ENCODE peak calls at places on chromosomes 7 and 10, in five cellular contexts. H is heart left ventricle, U is H1, V is transverse colon, D is right lobe of liver. W is an unnamed sample.

GRCh38 chr7:158447206-158448171 is 140.1 kb downstream of the PTPRN2 start:
- DNase-seq in D (no peak), V (no peak), H (no peak), U (no peak), W (no peak)

GRCh38 chr10:30701471-30702173 is 72.1 kb upstream of the LYZL2 start:
- DNase-seq in H (no peak), U (no peak), D (no peak), V (peak), W (no peak)

GRCh38 chr10:103241262-103242011 is 4.2 kb upstream of the RPEL1 start:
- DNase-seq in V (peak), D (no peak), H (peak), U (no peak), W (no peak)

GRCh38 chr7:110347091-110347490 is 743.8 kb upstream of the LRRN3 start:
- DNase-seq in D (no peak), U (no peak), V (no peak), H (no peak), W (no peak)

GRCh38 chr10:92880233-92880861 is 32.0 kb downstream of the EXOC6 start:
- DNase-seq in D (no peak), H (no peak), U (no peak), V (no peak), W (no peak)

GRCh38 chr10:48390933-48391845 is 84.7 kb downstream of the MAPK8 start:
- DNase-seq in D (no peak), V (no peak), H (no peak), U (no peak), W (no peak)

GRCh38 chr10:58546137-58546536 is 33.5 kb downstream of the BICC1 start:
- DNase-seq in U (no peak), D (no peak), H (no peak), V (no peak), W (no peak)

GRCh38 chr10:67789769-67790168 is 48.2 kb downstream of the DNAJC12 start:
- DNase-seq in D (no peak), H (no peak), U (no peak), V (no peak), W (no peak)

GRCh38 chr10:24427678-24428409 is 218.9 kb downstream of the KIAA1217 start:
- DNase-seq in U (no peak), V (no peak), D (peak), H (no peak), W (no peak)

GRCh38 chr10:117948493-117948892 is 98.2 kb downstream of the RAB11FIP2 start:
- DNase-seq in H (no peak), D (no peak), V (no peak), U (no peak), W (no peak)

GRCh38 chr10:31749981-31750850 is 178.4 kb downstream of the ARHGAP12 start:
- DNase-seq in U (no peak), D (no peak), H (peak), V (peak), W (peak)

GRCh38 chr7:12423995-12424745 is 20.5 kb upstream of the VWDE start:
- DNase-seq in D (no peak), U (peak), V (no peak), H (no peak), W (no peak)

DNA sequence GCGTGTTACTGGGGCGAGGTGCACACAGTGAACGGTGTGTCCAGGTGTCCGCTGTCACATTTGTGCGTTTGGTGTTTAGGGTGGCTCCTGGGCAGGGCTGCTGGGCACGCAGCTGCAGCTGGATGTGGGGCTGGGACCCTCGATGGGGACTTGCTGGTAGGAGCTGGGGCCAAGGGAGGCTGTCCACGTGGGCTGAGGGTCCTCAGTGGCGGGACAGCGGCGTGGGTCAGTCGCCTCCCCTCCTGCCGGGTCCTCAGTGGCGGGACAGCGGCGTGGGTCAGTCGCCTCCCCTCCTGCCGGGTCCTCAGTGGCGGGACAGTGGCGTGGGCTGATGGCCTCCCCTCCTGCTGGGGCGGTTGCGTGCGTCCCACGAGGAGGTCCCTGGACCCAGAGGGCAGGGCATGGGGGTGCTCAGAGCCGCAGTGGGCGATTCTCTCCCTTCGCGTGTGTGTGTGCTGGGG is 68.5 kb downstream of the INPP5A start:
- DNase-seq in U (no peak), D (no peak), V (no peak), H (no peak), W (no peak)
- H3K27ac ChIP-seq in U (no peak), D (no peak), V (no peak), H (no peak), W (no peak)

GRCh38 chr7:87370660-87371180 is 25.3 kb downstream of the CROT start:
- DNase-seq in D (no peak), U (no peak), V (no peak), H (no peak), W (no peak)

GRCh38 chr7:87364246-87364645 is 18.8 kb downstream of the CROT start:
- DNase-seq in U (no peak), H (no peak), D (no peak), V (no peak), W (no peak)

GRCh38 chr7:87363342-87363741 is 17.9 kb downstream of the CROT start:
- DNase-seq in U (no peak), H (no peak), V (no peak), D (no peak), W (no peak)

DNA sequence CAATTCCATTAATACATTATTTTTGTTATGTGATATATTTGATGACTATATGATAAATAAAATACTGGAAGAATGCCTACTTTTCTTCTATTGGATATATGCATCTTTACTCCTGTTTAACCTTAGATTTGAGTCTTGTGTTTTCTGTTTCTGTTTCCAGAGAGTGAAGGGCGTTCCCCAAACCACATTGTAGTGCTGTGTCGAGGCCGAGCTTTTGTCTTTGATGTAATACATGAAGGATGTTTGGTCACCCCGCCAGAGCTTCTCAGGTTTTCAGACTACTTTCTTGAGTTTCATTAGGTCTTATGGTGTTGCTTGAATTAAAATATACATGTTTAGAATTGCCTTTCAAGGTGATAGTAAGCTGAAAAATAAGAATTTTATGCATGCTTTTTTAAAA is 23.8 kb downstream of the CROT start:
- DNase-seq in U (no peak), H (no peak), V (no peak), D (no peak), W (no peak)
- TF ChIP-seq POLR2A in U (no peak), H (no peak), V (no peak), D (no peak), W (no peak)

DNA sequence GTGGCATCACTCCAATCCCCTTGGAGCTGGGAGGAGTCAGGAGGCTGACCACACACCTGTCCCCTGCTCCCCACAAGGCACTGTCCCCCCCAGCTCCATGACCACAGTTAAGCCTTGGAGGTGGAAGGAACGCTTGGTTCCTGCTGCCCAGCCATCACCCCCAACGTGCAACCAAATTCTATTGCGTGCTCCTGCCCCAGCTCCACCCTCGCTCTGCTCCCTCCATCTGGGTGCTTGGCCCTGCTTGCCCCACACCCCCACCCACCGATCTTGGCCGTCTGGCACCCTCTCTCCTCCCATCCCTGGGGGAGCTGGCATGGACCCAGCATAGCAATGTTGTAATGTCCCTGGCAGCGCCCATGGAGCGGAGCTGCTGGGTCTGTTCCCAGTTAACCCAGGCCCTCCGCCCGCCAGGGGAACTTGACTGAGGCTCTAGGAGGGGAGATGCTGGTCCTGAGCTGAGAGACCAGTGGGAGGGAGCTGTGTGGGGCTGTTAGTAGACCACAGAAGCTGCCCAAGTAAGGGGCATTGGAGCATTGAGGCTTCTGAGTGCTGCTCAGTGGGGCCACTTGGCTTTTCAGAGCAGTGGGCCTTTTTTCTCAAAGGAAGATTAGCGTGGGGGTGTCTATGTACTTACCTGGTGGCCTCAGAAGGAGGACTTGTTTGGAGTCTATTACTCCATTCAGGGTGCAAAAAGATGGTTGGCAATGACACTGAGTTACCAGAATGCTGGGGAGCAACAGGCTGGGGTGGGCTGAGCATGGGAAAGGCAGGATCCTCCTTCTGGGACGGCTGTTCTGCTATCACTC is 1.1 kb downstream of the EPHB6 start:
- DNase-seq in D (peak), H (peak), V (peak), U (no peak), W (peak)
- H3K4me3 ChIP-seq in D (peak), H (peak), V (no peak), U (peak), W (peak)

DNA sequence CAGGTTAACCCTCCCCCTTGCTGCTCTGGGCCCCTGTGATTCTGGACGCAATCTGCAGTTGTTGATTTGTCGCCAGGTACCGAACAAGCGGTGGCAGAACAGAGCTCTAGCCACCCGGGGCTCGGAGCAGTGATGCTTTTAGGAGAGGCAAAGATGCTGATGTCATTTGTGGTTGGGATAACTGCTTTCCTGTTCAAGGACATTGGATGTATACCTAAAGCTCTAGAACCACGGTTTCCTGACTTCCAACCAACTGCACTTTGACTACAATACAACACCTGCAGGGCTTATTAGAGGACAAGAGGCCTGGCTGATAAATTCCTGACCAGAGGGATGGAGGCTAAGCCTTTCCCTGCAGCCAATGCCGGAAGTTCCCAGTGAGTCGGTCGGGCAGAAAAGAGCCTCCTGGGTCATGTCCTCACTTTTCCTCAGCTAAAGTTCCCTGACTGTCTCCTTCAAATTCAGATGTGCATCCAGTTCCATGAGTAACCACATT is 6.5 kb upstream of the RBM20 start:
- DNase-seq in V (no peak), U (no peak), D (no peak), H (no peak), W (no peak)
- H3K27ac ChIP-seq in V (peak), U (no peak), D (no peak), H (peak), W (no peak)

GRCh38 chr7:52779004-52779403 is 256.4 kb upstream of the POM121L12 start:
- DNase-seq in D (no peak), U (no peak), H (no peak), V (no peak), W (no peak)

GRCh38 chr7:52781250-52781649 is 254.2 kb upstream of the POM121L12 start:
- DNase-seq in U (no peak), V (peak), D (no peak), H (no peak), W (no peak)

GRCh38 chr7:52777423-52777822 is 258.0 kb upstream of the POM121L12 start:
- DNase-seq in V (no peak), D (no peak), H (no peak), U (no peak), W (no peak)

GRCh38 chr7:52771177-52771576 is 264.3 kb upstream of the POM121L12 start:
- DNase-seq in V (no peak), D (no peak), U (no peak), H (no peak), W (no peak)

DNA sequence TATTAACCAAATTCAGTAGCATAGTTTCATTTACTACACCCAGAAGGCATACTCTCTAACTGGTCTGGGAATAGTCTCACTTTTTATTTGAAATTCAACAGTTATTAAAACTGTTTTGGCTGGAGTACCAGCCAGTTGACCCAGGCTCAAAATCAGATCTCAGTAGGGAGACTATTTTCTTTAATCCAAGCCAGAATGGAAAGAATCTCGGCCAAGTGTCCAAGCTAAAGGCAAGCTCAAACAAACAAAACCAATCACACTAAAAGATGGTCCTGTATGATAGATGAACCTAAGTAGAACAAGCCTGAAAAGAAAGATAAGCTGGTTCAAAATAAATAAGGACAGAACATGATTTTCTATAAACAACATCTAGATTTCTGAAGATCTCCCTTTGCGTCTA is 259.6 kb upstream of the POM121L12 start:
- DNase-seq in H (no peak), U (no peak), D (no peak), V (no peak), W (no peak)
- TF ChIP-seq POLR2A in H (no peak), U (no peak), D (no peak), V (no peak), W (no peak)

DNA sequence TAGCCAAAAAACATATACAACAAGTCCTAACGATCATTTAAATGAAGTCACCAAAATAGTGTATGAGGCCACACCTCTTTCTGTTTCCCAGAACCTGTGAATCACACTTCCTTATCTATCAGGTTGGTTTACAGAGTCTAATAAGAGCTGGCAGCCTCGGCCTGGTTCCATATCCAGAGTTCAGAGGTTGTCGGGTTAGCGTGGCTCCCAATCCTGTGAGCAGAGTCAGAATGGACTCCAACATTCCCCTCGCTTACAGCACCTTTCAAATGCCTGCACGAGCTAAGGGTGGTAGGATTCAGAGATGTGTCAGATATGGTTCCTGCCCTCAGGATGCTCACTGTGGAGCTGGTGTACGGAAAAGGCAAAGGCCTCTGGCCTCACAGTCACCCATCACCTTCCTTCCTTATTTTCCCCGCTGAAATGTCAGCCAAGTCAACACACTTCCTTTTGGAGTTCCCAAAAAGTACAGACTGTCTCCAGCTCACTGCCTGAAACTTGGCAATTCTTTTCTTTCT is 6.0 kb downstream of the IL15RA start:
- DNase-seq in U (peak), H (no peak), V (peak), D (peak), W (no peak)
- H3K4me3 ChIP-seq in U (no peak), H (no peak), V (no peak), D (peak), W (no peak)

GRCh38 chr7:114082567-114082933 is 163.7 kb upstream of the PPP1R3A start:
- DNase-seq in H (no peak), V (no peak), U (no peak), D (no peak), W (no peak)

GRCh38 chr7:114082934-114083647 is 164.3 kb upstream of the PPP1R3A start:
- DNase-seq in D (peak), V (peak), H (peak), U (peak), W (peak)

GRCh38 chr7:114085313-114085591 is 166.4 kb upstream of the PPP1R3A start:
- DNase-seq in V (no peak), D (no peak), H (no peak), U (no peak), W (no peak)

GRCh38 chr7:114084381-114085312 is 165.8 kb upstream of the PPP1R3A start:
- DNase-seq in U (peak), V (peak), D (peak), H (peak), W (peak)

DNA sequence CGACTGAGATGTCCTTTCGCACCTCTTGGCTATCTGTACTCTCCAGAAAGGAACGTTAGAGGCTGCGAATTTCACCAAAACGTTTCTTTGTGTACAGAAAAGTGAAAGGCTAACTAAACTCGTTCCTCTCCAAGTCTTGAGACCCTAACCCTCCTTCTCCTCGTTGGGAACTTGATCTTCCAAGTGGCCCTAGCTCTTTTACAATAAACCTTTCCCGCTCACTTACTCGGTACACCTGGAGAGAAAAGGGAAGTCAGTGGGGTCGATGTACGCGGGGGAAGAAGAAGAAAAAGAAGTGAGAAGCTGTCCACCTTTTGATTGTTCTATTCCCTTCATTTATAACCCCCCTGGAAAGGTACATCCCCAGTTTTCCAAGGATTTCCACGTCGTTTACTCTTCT is 164.9 kb upstream of the PPP1R3A start:
- DNase-seq in D (no peak), V (no peak), H (no peak), U (no peak), W (no peak)
- H3K27ac ChIP-seq in D (peak), V (peak), H (no peak), U (no peak), W (peak)

GRCh38 chr10:78038105-78038504 is 4.4 kb downstream of the RPS24 start:
- DNase-seq in V (no peak), H (no peak), U (no peak), D (no peak), W (no peak)

GRCh38 chr10:78039743-78040142 is 6.1 kb downstream of the RPS24 start:
- DNase-seq in D (no peak), V (no peak), U (no peak), H (no peak), W (no peak)

GRCh38 chr10:78035933-78036583 is 2.4 kb downstream of the RPS24 start:
- DNase-seq in D (no peak), V (no peak), U (no peak), H (no peak), W (no peak)

GRCh38 chr10:78041170-78042057 is 7.8 kb downstream of the RPS24 start:
- DNase-seq in U (no peak), V (no peak), D (no peak), H (no peak), W (no peak)

DNA sequence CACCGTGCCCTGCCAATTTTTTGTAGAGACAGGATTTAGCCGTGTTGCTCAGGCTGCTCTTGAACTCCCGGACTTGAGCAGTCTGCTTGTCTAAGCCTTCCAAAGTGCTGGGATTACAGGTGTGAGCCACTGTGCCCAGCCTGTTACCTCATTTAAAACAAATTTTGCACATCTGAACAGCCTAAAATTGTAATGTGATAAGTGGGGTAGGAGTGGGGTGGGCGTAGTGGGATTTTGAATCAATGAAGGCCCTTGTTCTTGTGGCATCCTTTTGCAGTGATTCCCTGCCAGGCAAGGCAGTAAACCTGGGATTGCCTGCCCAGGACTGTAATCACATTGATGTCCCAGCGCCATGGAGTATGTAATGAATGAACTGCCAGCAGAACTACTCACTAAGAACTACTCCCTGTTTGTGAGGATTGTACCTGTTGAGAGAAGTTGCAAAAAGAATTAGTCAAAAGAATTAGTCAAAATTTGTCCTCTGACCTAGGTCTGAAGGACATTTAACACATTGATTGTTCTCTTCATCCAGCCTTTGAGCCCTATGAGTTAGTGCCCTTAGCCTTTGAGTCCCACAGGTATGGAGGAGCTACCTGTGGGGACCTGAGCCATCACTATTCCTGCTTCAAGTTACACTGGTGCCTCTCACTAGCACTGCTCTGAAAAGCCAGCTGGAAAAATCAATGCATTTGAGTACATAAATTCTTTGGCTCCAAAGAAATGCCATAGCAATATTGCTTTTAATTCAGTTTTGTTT is 5.3 kb downstream of the RPS24 start:
- DNase-seq in U (no peak), D (no peak), H (no peak), V (no peak), W (no peak)
- TF ChIP-seq POLR2A in U (peak), D (no peak), H (no peak), V (no peak), W (no peak)

GRCh38 chr7:132061931-132062330 is 505.5 kb upstream of the PODXL start:
- DNase-seq in V (no peak), U (no peak), D (no peak), H (no peak), W (no peak)

GRCh38 chr7:132066776-132067175 is 509.5 kb downstream of the PLXNA4 start:
- DNase-seq in D (no peak), U (no peak), V (peak), H (peak), W (peak)

GRCh38 chr7:132063800-132064199 is 507.4 kb upstream of the PODXL start:
- DNase-seq in U (no peak), V (no peak), H (no peak), D (no peak), W (no peak)

GRCh38 chr7:132065193-132065972 is 509.0 kb upstream of the PODXL start:
- DNase-seq in H (peak), V (peak), D (no peak), U (no peak), W (peak)

GRCh38 chr7:132065973-132066611 is 509.7 kb upstream of the PODXL start:
- DNase-seq in D (no peak), U (no peak), V (no peak), H (no peak), W (no peak)
- H3K4me3 ChIP-seq in D (no peak), U (no peak), V (no peak), H (no peak), W (no peak)

W was measured in uterus.